ENCODE peak calls at places on chromosomes 16 and 17, in eight cellular contexts. R is NCI-H460; Y is AML-193; I is naive thymus-derived CD8-positive, alpha-beta T cell; E is heart right ventricle; A is lower leg skin; G is globus pallidus; W is activated T-helper 9 cell treated with anti-CD3 and anti-CD28 coated beads, Interleukin-2, amount 50 U/mL, for 16 hours. M is an unnamed sample.

GRCh38 chr16:2057438-2057837 is 9.7 kb downstream of the TSC2 start:
- DNase-seq in A (no peak), G (no peak), E (no peak), W (no peak), R (no peak), Y (no peak), I (no peak), M (no peak)

GRCh38 chr16:67843343-67843765 is 1.2 kb downstream of the THAP11 start:
- DNase-seq in W (no peak), A (peak), G (no peak), Y (no peak), I (no peak), R (no peak), E (no peak), M (no peak)

GRCh38 chr16:86797700-86798099 is 219.4 kb downstream of the FOXL1 start:
- DNase-seq in G (no peak), W (no peak), A (no peak), Y (no peak), E (no peak), I (no peak), R (no peak), M (no peak)

GRCh38 chr17:40602445-40603443 is 37.5 kb upstream of the CCR7 start:
- DNase-seq in Y (no peak), A (no peak), I (peak), W (peak), E (no peak), G (no peak), R (no peak), M (no peak)

GRCh38 chr16:25013751-25014499 is 1.2 kb downstream of the ARHGAP17 start:
- DNase-seq in W (no peak), R (no peak), A (no peak), E (no peak), Y (peak), G (peak), I (peak), M (no peak)

GRCh38 chr16:87298857-87299465 is 18.2 kb downstream of the C16orf95 start:
- DNase-seq in E (no peak), G (no peak), Y (no peak), W (no peak), A (no peak), R (no peak), I (no peak), M (no peak)

GRCh38 chr17:79892457-79893236 is 53.4 kb upstream of the CBX4 start:
- DNase-seq in G (no peak), E (peak), W (no peak), A (no peak), R (no peak), Y (no peak), I (no peak), M (no peak)

GRCh38 chr17:76138234-76138895 is 2.7 kb downstream of the FOXJ1 start:
- DNase-seq in A (no peak), R (no peak), G (peak), I (no peak), E (no peak), W (no peak), Y (no peak), M (no peak)

GRCh38 chr17:40059729-40060475 is 2.9 kb upstream of the THRA start:
- DNase-seq in A (no peak), W (no peak), R (no peak), Y (no peak), E (no peak), I (no peak), G (no peak), M (no peak)

GRCh38 chr17:71302721-71303549 is 817.9 kb upstream of the SOX9 start:
- DNase-seq in G (no peak), W (no peak), A (no peak), E (no peak), R (no peak), I (no peak), Y (no peak), M (no peak)

GRCh38 chr17:50219345-50219744 is 17.9 kb upstream of the COL1A1 start:
- DNase-seq in I (no peak), R (no peak), A (no peak), W (no peak), E (no peak), Y (no peak), G (no peak), M (peak)

GRCh38 chr17:48636177-48637018 is 10.2 kb upstream of the HOXB9 start:
- DNase-seq in W (peak), I (peak), G (no peak), A (peak), E (no peak), Y (peak), R (no peak), M (no peak)

GRCh38 chr17:41553176-41553575 is 18.7 kb downstream of the KRT9 start:
- DNase-seq in R (no peak), I (no peak), G (no peak), E (no peak), W (no peak), A (no peak), Y (no peak), M (no peak)

GRCh38 chr16:81693467-81694303 is 85.4 kb upstream of the PLCG2 start:
- DNase-seq in G (peak), A (no peak), I (no peak), R (no peak), E (no peak), W (no peak), Y (no peak), M (no peak)

GRCh38 chr17:62703776-62704380 is 76.4 kb downstream of the MRC2 start:
- DNase-seq in E (peak), G (peak), I (peak), Y (peak), A (peak), W (peak), R (peak), M (peak)

GRCh38 chr17:79213305-79213704 is 138.7 kb downstream of the ENGASE start:
- DNase-seq in I (no peak), A (no peak), W (no peak), R (no peak), Y (no peak), G (no peak), E (no peak), M (no peak)

GRCh38 chr16:75305364-75306101 is 54.1 kb upstream of the BCAR1 start:
- DNase-seq in A (peak), R (peak), I (no peak), G (no peak), W (peak), Y (peak), E (peak), M (peak)

GRCh38 chr16:61792194-61792904 is 243.9 kb downstream of the CDH8 start:
- DNase-seq in Y (no peak), R (peak), G (no peak), E (no peak), I (no peak), W (no peak), A (no peak), M (peak)

GRCh38 chr17:82959990-82960418 is 119.4 kb upstream of the METRNL start:
- DNase-seq in G (no peak), W (no peak), Y (no peak), E (no peak), A (peak), R (no peak), I (no peak), M (no peak)

GRCh38 chr16:48619547-48619946 is 9.6 kb upstream of the N4BP1 start:
- DNase-seq in W (no peak), G (no peak), I (no peak), R (no peak), Y (no peak), E (no peak), A (peak), M (no peak)

GRCh38 chr16:22054847-22055590 is 37.3 kb upstream of the VWA3A start:
- DNase-seq in A (no peak), E (no peak), Y (no peak), W (no peak), I (no peak), R (no peak), G (no peak), M (no peak)

GRCh38 chr16:6926762-6927161 is 405.9 kb upstream of the RBFOX1 start:
- DNase-seq in Y (no peak), E (no peak), R (no peak), W (no peak), I (no peak), A (no peak), G (no peak), M (no peak)

GRCh38 chr16:6643083-6643686 is 689.5 kb upstream of the RBFOX1 start:
- DNase-seq in E (peak), Y (peak), I (peak), W (peak), A (no peak), G (peak), R (peak), M (peak)

GRCh38 chr17:49260922-49261291 is 30.3 kb upstream of the PHOSPHO1 start:
- DNase-seq in G (no peak), I (no peak), Y (no peak), R (no peak), W (no peak), E (no peak), A (no peak), M (no peak)

GRCh38 chr16:86061771-86062170 is 162.8 kb downstream of the IRF8 start:
- DNase-seq in W (no peak), G (no peak), I (no peak), A (no peak), Y (no peak), E (peak), R (no peak), M (no peak)

GRCh38 chr16:49651980-49652379 is 203.9 kb downstream of the ZNF423 start:
- DNase-seq in A (no peak), G (no peak), R (no peak), E (no peak), Y (no peak), W (no peak), I (no peak), M (no peak)

GRCh38 chr17:80216473-80217456 is 3.4 kb downstream of the SGSH start:
- DNase-seq in Y (no peak), R (no peak), W (no peak), G (no peak), E (no peak), A (no peak), I (no peak), M (no peak)

M was measured in T1000.